ENCODE peak calls at places on chromosomes 3 and 15, in ten cellular contexts. One of them, this sample, is unnamed.

GRCh38 chr15:92907880-92908279 is 7.8 kb downstream of the CHD2 start:
- DNase-seq in ovary: peak
- DNase-seq in tibial nerve: no peak
- DNase-seq in epithelial cell of esophagus: peak
- DNase-seq in stomach: no peak
- DNase-seq in fibroblast of the aortic adventitia: peak
- DNase-seq in right atrium auricular region: no peak
- DNase-seq in adrenal gland: no peak
- DNase-seq in astrocyte of the spinal cord: peak
- DNase-seq in cardiac muscle cell: no peak
- DNase-seq in this sample: peak

GRCh38 chr3:131363275-131363674 is 18.3 kb upstream of the NUDT16 start:
- DNase-seq in adrenal gland: no peak
- DNase-seq in tibial nerve: no peak
- DNase-seq in right atrium auricular region: no peak
- DNase-seq in ovary: no peak
- DNase-seq in stomach: no peak
- DNase-seq in astrocyte of the spinal cord: no peak
- DNase-seq in fibroblast of the aortic adventitia: no peak
- DNase-seq in cardiac muscle cell: no peak
- DNase-seq in epithelial cell of esophagus: no peak
- DNase-seq in this sample: no peak

GRCh38 chr15:33243869-33244268 is 49.4 kb upstream of the FMN1 start:
- DNase-seq in adrenal gland: no peak
- DNase-seq in fibroblast of the aortic adventitia: peak
- DNase-seq in ovary: no peak
- DNase-seq in cardiac muscle cell: no peak
- DNase-seq in right atrium auricular region: no peak
- DNase-seq in tibial nerve: no peak
- DNase-seq in stomach: no peak
- DNase-seq in epithelial cell of esophagus: peak
- DNase-seq in astrocyte of the spinal cord: peak
- DNase-seq in this sample: peak

GRCh38 chr3:10941972-10942371 is 50.6 kb upstream of the SLC6A1 start:
- DNase-seq in ovary: no peak
- DNase-seq in tibial nerve: no peak
- DNase-seq in astrocyte of the spinal cord: no peak
- DNase-seq in cardiac muscle cell: no peak
- DNase-seq in adrenal gland: no peak
- DNase-seq in fibroblast of the aortic adventitia: no peak
- DNase-seq in stomach: no peak
- DNase-seq in right atrium auricular region: no peak
- DNase-seq in epithelial cell of esophagus: peak
- DNase-seq in this sample: no peak

GRCh38 chr15:59738676-59739075 is 49.6 kb upstream of the BNIP2 start:
- DNase-seq in adrenal gland: no peak
- DNase-seq in fibroblast of the aortic adventitia: no peak
- DNase-seq in epithelial cell of esophagus: peak
- DNase-seq in stomach: no peak
- DNase-seq in right atrium auricular region: no peak
- DNase-seq in tibial nerve: no peak
- DNase-seq in astrocyte of the spinal cord: no peak
- DNase-seq in cardiac muscle cell: no peak
- DNase-seq in ovary: no peak
- DNase-seq in this sample: no peak

GRCh38 chr3:128556949-128557348 is 63.9 kb upstream of the GATA2 start:
- DNase-seq in cardiac muscle cell: no peak
- DNase-seq in adrenal gland: no peak
- DNase-seq in right atrium auricular region: no peak
- DNase-seq in tibial nerve: no peak
- DNase-seq in fibroblast of the aortic adventitia: no peak
- DNase-seq in ovary: no peak
- DNase-seq in epithelial cell of esophagus: no peak
- DNase-seq in astrocyte of the spinal cord: no peak
- DNase-seq in stomach: no peak
- DNase-seq in this sample: no peak

GRCh38 chr3:153853163-153853562 is 268.0 kb upstream of the ARHGEF26 start:
- DNase-seq in cardiac muscle cell: no peak
- DNase-seq in ovary: no peak
- DNase-seq in epithelial cell of esophagus: no peak
- DNase-seq in adrenal gland: no peak
- DNase-seq in right atrium auricular region: no peak
- DNase-seq in stomach: no peak
- DNase-seq in astrocyte of the spinal cord: no peak
- DNase-seq in fibroblast of the aortic adventitia: no peak
- DNase-seq in tibial nerve: no peak
- DNase-seq in this sample: no peak

GRCh38 chr3:120477826-120478225 is 27.0 kb upstream of the FSTL1 start:
- DNase-seq in fibroblast of the aortic adventitia: no peak
- DNase-seq in adrenal gland: no peak
- DNase-seq in ovary: no peak
- DNase-seq in right atrium auricular region: no peak
- DNase-seq in astrocyte of the spinal cord: no peak
- DNase-seq in epithelial cell of esophagus: no peak
- DNase-seq in stomach: no peak
- DNase-seq in cardiac muscle cell: peak
- DNase-seq in tibial nerve: no peak
- DNase-seq in this sample: no peak

GRCh38 chr3:99637381-99638111 is 848 bp upstream of the COL8A1 start:
- DNase-seq in adrenal gland: no peak
- DNase-seq in tibial nerve: no peak
- DNase-seq in ovary: peak
- DNase-seq in epithelial cell of esophagus: peak
- DNase-seq in cardiac muscle cell: peak
- DNase-seq in astrocyte of the spinal cord: peak
- DNase-seq in stomach: no peak
- DNase-seq in fibroblast of the aortic adventitia: peak
- DNase-seq in right atrium auricular region: peak
- DNase-seq in this sample: peak

GRCh38 chr15:64117759-64118487 is 22.1 kb downstream of the SNX1 start:
- DNase-seq in adrenal gland: no peak
- DNase-seq in fibroblast of the aortic adventitia: no peak
- DNase-seq in right atrium auricular region: no peak
- DNase-seq in epithelial cell of esophagus: no peak
- DNase-seq in tibial nerve: no peak
- DNase-seq in cardiac muscle cell: no peak
- DNase-seq in stomach: no peak
- DNase-seq in ovary: no peak
- DNase-seq in astrocyte of the spinal cord: no peak
- DNase-seq in this sample: no peak

GRCh38 chr3:71057526-71057894 is 526.0 kb downstream of the FOXP1 start:
- DNase-seq in right atrium auricular region: no peak
- DNase-seq in stomach: no peak
- DNase-seq in ovary: no peak
- DNase-seq in epithelial cell of esophagus: peak
- DNase-seq in fibroblast of the aortic adventitia: peak
- DNase-seq in tibial nerve: no peak
- DNase-seq in astrocyte of the spinal cord: no peak
- DNase-seq in adrenal gland: no peak
- DNase-seq in cardiac muscle cell: no peak
- DNase-seq in this sample: no peak

GRCh38 chr3:49389297-49389696 is 22.5 kb downstream of the RHOA start:
- DNase-seq in stomach: no peak
- DNase-seq in right atrium auricular region: no peak
- DNase-seq in epithelial cell of esophagus: no peak
- DNase-seq in adrenal gland: no peak
- DNase-seq in cardiac muscle cell: no peak
- DNase-seq in astrocyte of the spinal cord: no peak
- DNase-seq in ovary: no peak
- DNase-seq in fibroblast of the aortic adventitia: no peak
- DNase-seq in tibial nerve: no peak
- DNase-seq in this sample: no peak

DNA sequence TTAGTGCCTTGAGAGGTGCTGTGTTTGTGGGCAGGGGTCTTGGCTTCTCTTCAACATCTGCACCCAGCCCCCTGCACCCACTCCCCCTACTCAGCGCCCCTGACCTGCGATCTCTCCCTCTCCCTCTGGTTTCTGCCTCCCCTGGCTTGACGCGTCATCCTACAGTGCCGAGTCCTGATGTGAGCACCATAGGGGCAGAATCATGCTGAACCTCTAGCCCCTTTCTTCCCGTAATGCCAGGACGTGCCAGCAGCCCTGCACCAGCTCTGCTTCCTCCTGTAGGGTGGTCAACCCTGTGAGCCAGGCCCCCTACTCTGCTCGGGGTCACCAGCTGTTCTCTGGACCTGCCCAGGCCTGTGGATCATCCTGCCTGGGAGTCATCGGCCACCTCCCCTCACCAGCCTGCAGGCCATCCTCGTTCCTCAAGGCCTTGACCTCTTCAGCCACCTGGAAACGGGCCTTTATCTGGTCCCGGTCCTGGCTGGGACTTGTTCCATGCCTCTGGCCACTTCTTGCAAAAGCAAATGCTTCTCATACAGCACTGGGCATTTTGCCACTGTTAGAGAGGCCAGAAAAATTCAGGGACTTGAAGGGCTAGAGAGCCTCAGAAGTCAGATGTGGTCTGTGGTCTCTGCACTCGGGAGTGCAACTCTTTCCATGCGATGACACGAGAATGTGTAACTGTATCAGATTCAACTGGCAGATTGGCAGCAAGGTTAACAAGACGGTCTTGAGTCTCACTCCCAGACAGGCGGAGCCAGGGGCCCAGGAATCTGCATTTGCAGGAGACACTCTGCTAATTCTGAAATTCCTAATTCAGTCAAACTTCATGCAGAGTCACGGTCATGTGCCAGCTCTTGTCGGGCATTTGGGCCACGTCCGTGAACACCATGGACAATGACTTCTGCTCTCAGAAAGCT is 16.7 kb upstream of the KLF15 start:
- DNase-seq in adrenal gland: peak
- DNase-seq in epithelial cell of esophagus: no peak
- DNase-seq in stomach: no peak
- DNase-seq in tibial nerve: no peak
- DNase-seq in cardiac muscle cell: peak
- DNase-seq in right atrium auricular region: no peak
- DNase-seq in ovary: peak
- DNase-seq in astrocyte of the spinal cord: no peak
- DNase-seq in fibroblast of the aortic adventitia: peak
- DNase-seq in this sample: peak
- H3K4me3 ChIP-seq in adrenal gland: no peak
- H3K4me3 ChIP-seq in epithelial cell of esophagus: no peak
- H3K4me3 ChIP-seq in stomach: no peak
- H3K4me3 ChIP-seq in tibial nerve: no peak
- H3K4me3 ChIP-seq in cardiac muscle cell: no peak
- H3K4me3 ChIP-seq in right atrium auricular region: no peak
- H3K4me3 ChIP-seq in ovary: no peak
- H3K4me3 ChIP-seq in astrocyte of the spinal cord: no peak
- H3K4me3 ChIP-seq in fibroblast of the aortic adventitia: no peak
- H3K4me3 ChIP-seq in this sample: no peak

GRCh38 chr3:175940243-175940642 is 1081.1 kb downstream of the NAALADL2 start:
- DNase-seq in astrocyte of the spinal cord: peak
- DNase-seq in epithelial cell of esophagus: peak
- DNase-seq in stomach: no peak
- DNase-seq in ovary: no peak
- DNase-seq in tibial nerve: no peak
- DNase-seq in adrenal gland: no peak
- DNase-seq in fibroblast of the aortic adventitia: no peak
- DNase-seq in cardiac muscle cell: no peak
- DNase-seq in right atrium auricular region: no peak
- DNase-seq in this sample: no peak

GRCh38 chr3:175941352-175941751 is 1082.2 kb downstream of the NAALADL2 start:
- DNase-seq in cardiac muscle cell: no peak
- DNase-seq in ovary: no peak
- DNase-seq in stomach: no peak
- DNase-seq in astrocyte of the spinal cord: no peak
- DNase-seq in adrenal gland: no peak
- DNase-seq in right atrium auricular region: no peak
- DNase-seq in tibial nerve: no peak
- DNase-seq in fibroblast of the aortic adventitia: peak
- DNase-seq in epithelial cell of esophagus: peak
- DNase-seq in this sample: no peak

GRCh38 chr3:175940881-175941280 is 1081.7 kb downstream of the NAALADL2 start:
- DNase-seq in stomach: no peak
- DNase-seq in tibial nerve: no peak
- DNase-seq in fibroblast of the aortic adventitia: no peak
- DNase-seq in right atrium auricular region: no peak
- DNase-seq in astrocyte of the spinal cord: no peak
- DNase-seq in epithelial cell of esophagus: peak
- DNase-seq in adrenal gland: no peak
- DNase-seq in cardiac muscle cell: no peak
- DNase-seq in ovary: no peak
- DNase-seq in this sample: no peak
- TF ChIP-seq CTCF in stomach: no peak
- TF ChIP-seq CTCF in tibial nerve: no peak
- TF ChIP-seq CTCF in fibroblast of the aortic adventitia: no peak
- TF ChIP-seq CTCF in right atrium auricular region: no peak
- TF ChIP-seq CTCF in astrocyte of the spinal cord: no peak
- TF ChIP-seq CTCF in epithelial cell of esophagus: peak
- TF ChIP-seq CTCF in adrenal gland: no peak
- TF ChIP-seq CTCF in cardiac muscle cell: no peak
- TF ChIP-seq CTCF in ovary: no peak
- TF ChIP-seq CTCF in this sample: no peak

DNA sequence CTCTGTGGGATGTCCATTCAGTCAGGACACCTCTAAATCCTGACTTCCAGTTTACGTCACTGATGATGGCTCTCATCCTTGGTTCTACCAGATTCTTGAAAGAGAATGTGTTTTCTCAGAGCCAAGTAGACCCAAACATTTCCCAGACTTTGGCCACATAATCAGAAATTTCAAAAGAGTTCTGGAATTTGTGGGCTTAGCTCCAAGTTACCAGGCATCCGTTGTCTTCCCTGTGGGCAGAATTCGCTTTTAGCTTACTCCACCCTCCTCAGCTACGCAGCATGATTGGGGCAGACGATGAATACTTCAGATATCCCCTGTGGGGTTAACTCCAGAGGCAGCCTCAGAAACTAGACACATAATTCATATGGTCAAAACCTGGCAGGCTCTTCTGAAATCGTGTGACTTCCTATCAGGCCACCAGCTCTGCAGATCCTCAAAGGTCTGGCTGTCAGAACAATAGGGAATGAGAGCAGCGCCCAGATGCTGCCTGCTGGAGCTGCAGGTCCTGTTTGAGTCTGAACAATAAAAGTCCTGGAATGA is 30.6 kb downstream of the CRTC3 start:
- DNase-seq in epithelial cell of esophagus: peak
- DNase-seq in cardiac muscle cell: peak
- DNase-seq in right atrium auricular region: peak
- DNase-seq in tibial nerve: peak
- DNase-seq in adrenal gland: peak
- DNase-seq in astrocyte of the spinal cord: peak
- DNase-seq in stomach: no peak
- DNase-seq in ovary: peak
- DNase-seq in fibroblast of the aortic adventitia: peak
- DNase-seq in this sample: peak
- H3K4me3 ChIP-seq in epithelial cell of esophagus: no peak
- H3K4me3 ChIP-seq in cardiac muscle cell: no peak
- H3K4me3 ChIP-seq in right atrium auricular region: no peak
- H3K4me3 ChIP-seq in tibial nerve: no peak
- H3K4me3 ChIP-seq in adrenal gland: no peak
- H3K4me3 ChIP-seq in astrocyte of the spinal cord: no peak
- H3K4me3 ChIP-seq in stomach: no peak
- H3K4me3 ChIP-seq in ovary: no peak
- H3K4me3 ChIP-seq in fibroblast of the aortic adventitia: no peak
- H3K4me3 ChIP-seq in this sample: no peak

DNA sequence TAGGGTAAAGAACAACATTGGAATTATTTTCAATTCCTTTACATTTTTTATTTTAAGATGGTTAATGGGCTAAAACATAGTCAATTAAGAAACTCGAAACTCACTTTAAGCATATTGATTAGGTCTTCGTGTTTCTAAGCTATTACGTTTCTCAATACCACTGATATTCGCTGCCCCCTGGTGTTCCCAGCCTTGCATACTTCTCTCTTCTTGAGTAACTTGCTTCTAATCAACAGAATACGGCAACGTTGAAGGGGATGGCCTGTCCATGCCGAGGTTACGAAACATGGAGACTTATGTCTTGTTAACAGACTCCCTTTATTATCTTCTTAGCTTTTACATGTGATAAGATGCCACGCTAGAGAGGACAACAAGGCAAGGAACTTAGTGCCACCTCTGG is 43.6 kb downstream of the ROBO1 start:
- DNase-seq in stomach: no peak
- DNase-seq in right atrium auricular region: no peak
- DNase-seq in cardiac muscle cell: no peak
- DNase-seq in astrocyte of the spinal cord: no peak
- DNase-seq in epithelial cell of esophagus: no peak
- DNase-seq in adrenal gland: no peak
- DNase-seq in ovary: no peak
- DNase-seq in fibroblast of the aortic adventitia: no peak
- DNase-seq in tibial nerve: no peak
- DNase-seq in this sample: no peak
- TF ChIP-seq CTCF in stomach: no peak
- TF ChIP-seq CTCF in right atrium auricular region: no peak
- TF ChIP-seq CTCF in cardiac muscle cell: no peak
- TF ChIP-seq CTCF in astrocyte of the spinal cord: no peak
- TF ChIP-seq CTCF in epithelial cell of esophagus: peak
- TF ChIP-seq CTCF in adrenal gland: no peak
- TF ChIP-seq CTCF in ovary: no peak
- TF ChIP-seq CTCF in fibroblast of the aortic adventitia: no peak
- TF ChIP-seq CTCF in tibial nerve: no peak
- TF ChIP-seq CTCF in this sample: no peak